ENCODE peak calls at places on chromosomes 16 and 17, in eight cellular contexts. N is ovary, E is A549, T is transverse colon, A is K562, I is SK-N-SH, O is tibial nerve, C is sigmoid colon. B is an unnamed sample.

GRCh38 chr16:52487849-52488457 is 59.0 kb downstream of the TOX3 start:
- DNase-seq in T (no peak), N (no peak), E (no peak), A (no peak), I (no peak), O (no peak), C (no peak), B (no peak)

GRCh38 chr16:89593841-89594240 is 18.3 kb downstream of the CPNE7 start:
- DNase-seq in A (no peak), C (no peak), N (no peak), O (no peak), T (no peak), E (no peak), I (no peak), B (no peak)

GRCh38 chr17:34009946-34010345 is 245.1 kb upstream of the CCL2 start:
- DNase-seq in O (no peak), E (no peak), N (no peak), C (no peak), I (no peak), T (no peak), A (no peak), B (no peak)

GRCh38 chr17:19382581-19383444 is 4.2 kb downstream of the MFAP4 start:
- DNase-seq in E (no peak), T (no peak), N (no peak), A (no peak), I (no peak), C (peak), O (no peak), B (no peak)

GRCh38 chr17:75845058-75845711 is 981 bp upstream of the UNC13D start:
- DNase-seq in C (peak), O (peak), I (peak), N (no peak), E (peak), A (peak), T (peak), B (peak)

GRCh38 chr16:56877783-56878182 is 12.8 kb downstream of the SLC12A3 start:
- DNase-seq in T (no peak), I (no peak), O (no peak), E (no peak), N (no peak), A (no peak), C (no peak), B (no peak)

GRCh38 chr17:58325976-58326468 is 2.6 kb downstream of the TSPOAP1 start:
- DNase-seq in E (peak), I (peak), A (no peak), C (no peak), O (no peak), T (no peak), N (no peak), B (no peak)

GRCh38 chr17:27430882-27431491 is 25.3 kb upstream of the KSR1 start:
- DNase-seq in C (peak), I (peak), N (no peak), O (no peak), E (peak), A (peak), T (peak), B (peak)

GRCh38 chr17:74524751-74525725 is 6.2 kb downstream of the CD300LB start:
- DNase-seq in O (no peak), I (peak), A (no peak), C (peak), N (no peak), T (no peak), E (no peak), B (no peak)

GRCh38 chr16:67544844-67545664 is 16.4 kb downstream of the RIPOR1 start:
- DNase-seq in E (no peak), I (no peak), O (no peak), T (no peak), A (no peak), C (no peak), N (no peak), B (no peak)

GRCh38 chr16:56321159-56321558 is 104.2 kb downstream of the AMFR start:
- DNase-seq in O (no peak), I (no peak), A (no peak), T (no peak), E (no peak), N (no peak), C (no peak), B (no peak)

GRCh38 chr17:58316260-58316960 is 12.2 kb downstream of the TSPOAP1 start:
- DNase-seq in I (peak), O (no peak), C (peak), E (no peak), N (no peak), A (no peak), T (no peak), B (peak)

GRCh38 chr17:48637323-48638260 is 11.4 kb upstream of the HOXB9 start:
- DNase-seq in I (no peak), N (no peak), T (no peak), A (no peak), E (peak), C (peak), O (no peak), B (no peak)

GRCh38 chr16:72073831-72074230 is 10.8 kb downstream of the HPR start:
- DNase-seq in C (no peak), I (no peak), O (peak), T (no peak), A (no peak), E (no peak), N (peak), B (no peak)

GRCh38 chr17:48927978-48928716 is 16.5 kb downstream of the SNF8 start:
- DNase-seq in N (no peak), C (no peak), E (no peak), A (peak), I (no peak), T (no peak), O (no peak), B (no peak)

GRCh38 chr17:66724581-66725341 is 110.2 kb upstream of the CACNG5 start:
- DNase-seq in N (no peak), T (no peak), C (peak), O (no peak), E (peak), A (no peak), I (no peak), B (no peak)

GRCh38 chr17:59558953-59559352 is 6.5 kb upstream of the DHX40 start:
- DNase-seq in C (no peak), O (no peak), N (no peak), E (no peak), I (peak), T (no peak), A (no peak), B (no peak)

GRCh38 chr17:57461082-57461481 is 204.8 kb downstream of the MSI2 start:
- DNase-seq in I (no peak), T (no peak), A (no peak), O (no peak), E (no peak), C (no peak), N (no peak), B (no peak)

GRCh38 chr16:85715169-85716015 is 26.6 kb upstream of the GINS2 start:
- DNase-seq in A (no peak), E (no peak), T (no peak), O (no peak), I (no peak), N (no peak), C (no peak), B (no peak)

GRCh38 chr16:27867122-27868110 is 196.1 kb downstream of the GSG1L start:
- DNase-seq in I (peak), T (peak), N (peak), O (no peak), A (peak), E (peak), C (no peak), B (peak)

GRCh38 chr16:728131-728889 is 1.4 kb downstream of the HAGHL start:
- DNase-seq in O (no peak), N (no peak), C (peak), E (peak), I (peak), A (peak), T (peak), B (peak)

GRCh38 chr16:71883849-71884638 is at the start of gene ZNF821:
- DNase-seq in E (peak), O (peak), A (peak), I (peak), C (peak), T (peak), N (peak), B (peak)

DNA sequence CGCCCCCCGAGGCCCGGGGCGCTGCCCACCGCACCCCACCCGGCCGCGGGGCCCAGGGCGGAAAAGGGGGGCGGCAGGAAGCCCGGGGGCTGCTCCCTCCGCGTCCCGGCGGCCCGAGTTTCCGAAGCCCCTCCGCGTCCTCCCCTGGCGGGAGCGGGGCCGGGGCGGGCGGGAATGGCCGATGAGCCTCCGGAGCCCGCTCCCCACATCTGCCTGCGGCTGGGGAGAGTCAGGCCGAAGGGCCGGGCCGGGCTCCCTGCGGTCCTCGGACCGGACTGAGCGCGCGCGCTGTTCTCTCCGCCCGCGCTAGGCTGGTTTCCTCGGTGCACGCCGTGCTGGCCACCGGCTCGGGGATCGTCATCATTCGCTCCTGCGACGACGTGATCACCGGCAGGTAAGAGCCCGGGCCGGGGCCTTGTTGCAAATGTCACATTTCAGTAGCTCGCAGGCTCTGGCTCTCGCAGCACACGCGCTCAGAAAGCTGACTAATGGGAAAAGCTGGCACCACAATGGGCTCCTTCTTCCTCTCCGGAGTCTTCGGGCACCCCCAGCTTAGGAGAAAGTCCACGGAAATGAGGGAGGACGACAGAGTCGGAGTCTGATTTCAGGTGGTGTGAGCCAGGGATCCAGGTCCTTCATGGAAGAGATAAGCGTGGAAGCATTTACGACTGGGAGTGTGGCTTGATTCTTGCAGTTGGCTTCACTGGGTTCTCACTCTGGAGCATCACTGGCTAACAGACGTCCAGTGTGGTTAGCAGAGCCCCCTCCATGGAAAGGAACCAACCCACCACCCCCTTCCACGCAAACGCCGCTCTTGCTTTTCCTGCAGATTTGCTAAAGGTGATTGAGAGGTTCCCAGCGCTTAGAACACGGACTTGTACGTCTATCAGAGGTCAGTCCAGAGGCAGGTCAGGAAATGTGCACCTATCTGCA is 658 bp downstream of the TLCD3A start:
- DNase-seq in C (peak), O (no peak), E (peak), I (peak), T (peak), N (peak), A (no peak), B (peak)
- TF ChIP-seq EP300 in C (no peak), O (no peak), E (no peak), I (no peak), T (no peak), N (no peak), A (no peak), B (no peak)

DNA sequence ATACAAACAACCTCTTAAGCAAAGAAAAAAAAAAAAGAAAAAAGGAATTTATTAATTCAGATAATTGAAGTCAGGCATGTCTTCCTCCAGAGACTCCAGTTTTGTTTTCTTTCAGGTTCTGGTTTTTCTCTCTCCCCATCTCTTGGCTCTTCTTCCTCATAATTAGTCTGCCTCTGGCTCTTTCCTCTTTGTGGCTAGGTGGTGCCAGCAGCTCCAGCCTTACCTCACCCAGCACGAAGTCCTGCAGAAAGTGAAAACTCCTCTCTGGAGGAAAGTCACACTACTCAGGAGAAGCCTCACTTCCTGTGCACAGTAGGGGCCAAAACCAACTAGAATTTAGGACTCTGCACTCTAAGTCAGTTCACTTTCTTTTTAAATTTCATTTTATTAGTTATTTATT is 10.3 kb upstream of the NFAT5 start:
- DNase-seq in C (no peak), E (no peak), A (no peak), O (no peak), N (no peak), I (no peak), T (no peak), B (no peak)
- TF ChIP-seq EP300 in C (no peak), E (no peak), A (no peak), O (no peak), N (no peak), I (no peak), T (no peak), B (no peak)

DNA sequence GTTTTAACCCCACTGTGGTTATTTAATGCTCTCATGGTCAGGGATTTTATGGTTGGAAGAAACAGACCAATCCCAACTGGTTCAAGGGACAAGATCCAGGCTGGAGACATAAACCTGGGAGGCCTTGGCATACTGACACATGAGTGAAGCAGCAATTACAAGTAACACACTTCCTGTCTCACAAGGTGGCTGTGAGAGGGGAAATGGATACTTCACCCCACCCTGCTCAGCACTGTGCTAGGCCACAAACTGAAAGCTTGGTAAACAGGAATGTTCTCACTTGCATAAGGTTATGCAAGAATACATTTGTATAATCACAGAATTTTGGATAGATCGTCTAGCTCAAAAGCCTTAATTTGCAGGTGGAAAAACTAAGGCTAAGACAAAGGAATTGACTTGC is 215.8 kb upstream of the CDH5 start:
- DNase-seq in C (no peak), I (no peak), A (no peak), N (no peak), O (no peak), T (peak), E (no peak), B (no peak)
- TF ChIP-seq EP300 in C (no peak), I (no peak), A (no peak), N (no peak), O (no peak), T (no peak), E (no peak), B (no peak)

DNA sequence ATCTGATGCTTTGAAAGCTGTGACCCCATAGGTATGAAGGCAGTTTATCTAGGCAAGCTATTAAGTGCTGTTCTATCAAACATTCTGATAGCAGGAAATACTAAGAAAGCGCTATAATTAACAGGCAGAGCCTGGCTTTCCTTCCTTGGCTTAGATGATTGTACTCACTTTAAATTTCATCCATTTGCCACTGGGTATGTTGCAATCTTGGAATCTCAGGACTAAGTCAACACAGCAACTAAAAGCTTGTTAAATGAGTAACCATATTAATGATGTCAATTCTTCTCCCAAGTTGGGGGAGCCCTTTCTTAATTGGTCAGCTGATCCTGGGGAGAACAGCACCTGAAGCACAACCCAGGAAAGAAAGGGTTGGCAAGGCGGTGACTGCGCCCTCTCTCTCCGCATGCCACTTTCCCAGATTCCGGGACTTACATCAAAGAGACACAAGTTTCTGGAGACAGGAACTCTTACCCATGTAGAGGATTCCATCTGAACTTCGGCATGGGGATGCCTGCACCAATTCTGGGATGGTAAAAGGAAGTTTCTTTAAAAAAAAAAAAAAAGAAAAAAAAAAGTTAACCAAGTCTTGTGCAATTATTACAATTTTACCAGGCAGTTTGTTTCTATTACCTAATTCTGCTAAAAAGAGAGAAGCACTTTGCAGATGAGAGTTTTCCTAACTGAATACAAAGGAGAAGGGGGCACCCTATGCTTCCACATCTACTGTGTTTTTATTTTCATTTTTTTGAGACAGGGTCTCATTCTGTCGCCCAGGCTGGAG is 54.5 kb upstream of the ICAM2 start:
- DNase-seq in N (no peak), T (no peak), C (no peak), E (peak), O (no peak), I (no peak), A (no peak), B (peak)
- TF ChIP-seq EP300 in N (no peak), T (no peak), C (no peak), E (peak), O (no peak), I (no peak), A (no peak), B (no peak)

DNA sequence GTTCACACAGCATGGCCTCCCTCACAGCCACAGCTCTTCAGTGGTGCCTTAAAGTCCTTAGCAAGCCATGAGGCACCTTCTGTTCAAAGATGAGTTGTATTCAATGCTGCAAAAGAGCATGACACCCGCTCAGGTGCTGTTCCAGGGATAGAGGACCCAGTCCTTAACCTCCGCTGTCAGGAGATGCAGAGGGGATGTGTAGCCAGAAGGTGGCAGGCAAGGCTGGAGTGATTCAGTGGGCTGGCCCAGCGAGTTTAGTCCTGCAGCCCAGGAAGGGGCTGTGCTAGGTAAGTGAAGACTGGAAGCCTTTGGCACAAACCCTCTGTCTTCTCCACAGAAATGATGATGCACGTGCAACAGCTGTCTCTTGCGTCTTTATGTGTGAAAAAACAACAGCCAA is 25.0 kb upstream of the ADAM11 start:
- DNase-seq in C (no peak), N (no peak), O (no peak), I (no peak), A (no peak), T (no peak), E (peak), B (no peak)
- TF ChIP-seq EP300 in C (no peak), N (no peak), O (no peak), I (no peak), A (no peak), T (no peak), E (no peak), B (no peak)

DNA sequence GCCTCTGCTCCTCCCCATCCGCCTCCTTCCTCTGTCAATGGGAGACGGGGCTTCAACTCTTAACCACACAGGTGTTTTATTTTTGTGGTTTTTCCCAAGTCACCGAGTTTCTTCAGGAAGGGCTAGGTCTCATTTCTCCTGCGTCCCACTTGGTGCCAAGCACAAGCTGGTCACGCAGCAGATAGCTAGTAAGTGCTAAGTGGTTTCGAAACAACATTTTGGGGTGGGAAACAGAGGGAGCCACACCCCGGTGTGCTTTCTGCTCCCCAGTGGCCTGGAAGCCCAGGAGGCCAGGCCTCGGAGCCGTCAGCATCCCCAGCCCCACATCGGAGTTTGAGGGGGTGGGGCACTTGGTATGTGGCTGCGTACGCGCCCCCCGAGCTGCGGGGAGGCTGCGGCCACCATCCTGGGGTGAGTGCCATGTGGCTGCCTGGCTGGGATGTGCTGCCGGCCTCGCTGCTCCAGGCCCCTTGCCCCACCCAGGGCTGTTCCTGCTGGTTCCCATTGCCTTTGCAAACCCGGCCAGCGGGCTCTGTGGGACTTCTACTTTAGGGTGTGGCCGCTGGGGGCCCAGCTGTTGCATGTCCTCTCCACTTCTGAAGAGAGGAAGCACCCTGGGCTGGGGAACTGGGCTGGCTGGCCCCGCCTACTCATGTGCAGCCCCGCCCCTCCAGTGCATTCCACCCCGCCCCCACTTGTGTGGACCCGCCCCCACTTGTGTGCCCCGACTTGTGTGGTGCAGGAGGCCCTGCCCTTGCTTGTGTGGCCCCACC is 55.6 kb downstream of the BAIAP2 start:
- DNase-seq in N (no peak), I (peak), E (peak), T (peak), O (peak), A (peak), C (peak), B (peak)
- TF ChIP-seq EP300 in N (no peak), I (no peak), E (no peak), T (no peak), O (no peak), A (no peak), C (no peak), B (no peak)

B was measured in upper lobe of left lung.